ENCODE peak calls at places on chromosomes 4 and X, in six cellular contexts. N is HepG2, E is WTC11, P is GM23338, R is K562, S is GM12878. A is an unnamed sample.

GRCh38 chr4:1199556-1200331 is 27.4 kb upstream of the SPON2 start:
- DNase-seq in E (peak), R (no peak), S (no peak), P (no peak), N (no peak), A (no peak)

GRCh38 chr4:52376107-52376704 is 282.9 kb downstream of the USP46 start:
- DNase-seq in R (peak), E (no peak), N (peak), P (peak), S (no peak), A (no peak)

GRCh38 chrX:119007189-119007770 is 32.9 kb downstream of the LONRF3 start:
- DNase-seq in E (no peak), P (no peak), R (no peak), S (no peak), N (no peak), A (no peak)

GRCh38 chr4:1364217-1364616 is 17.2 kb downstream of the UVSSA start:
- DNase-seq in R (no peak), P (no peak), N (no peak), S (no peak), E (no peak), A (no peak)

GRCh38 chr4:4693258-4693657 is 151.4 kb upstream of the STX18 start:
- DNase-seq in N (peak), P (no peak), E (no peak), S (peak), R (no peak), A (no peak)

GRCh38 chrX:76555269-76555668 is 127.8 kb downstream of the MAGEE1 start:
- DNase-seq in R (no peak), N (no peak), E (no peak), P (no peak), S (no peak), A (no peak)

GRCh38 chr4:53861856-53862610 is 202.4 kb downstream of the CHIC2 start:
- DNase-seq in P (no peak), R (no peak), E (no peak), N (no peak), S (no peak), A (no peak)

GRCh38 chrX:76127341-76127740 is 45.5 kb upstream of the PBDC1 start:
- DNase-seq in E (no peak), P (peak), R (no peak), S (no peak), N (no peak), A (no peak)

GRCh38 chrX:11386001-11386523 is 92.8 kb downstream of the AMELX start:
- DNase-seq in S (no peak), E (no peak), R (no peak), N (no peak), P (no peak), A (no peak)

GRCh38 chr4:30904161-30904560 is 184.0 kb downstream of the PCDH7 start:
- DNase-seq in S (no peak), N (no peak), R (no peak), E (no peak), P (no peak), A (no peak)

GRCh38 chr4:145887241-145887964 is 51.2 kb downstream of the ZNF827 start:
- DNase-seq in E (no peak), N (no peak), S (no peak), P (peak), R (no peak), A (no peak)

GRCh38 chr4:170591076-170591475 is 501.3 kb upstream of the AADAT start:
- DNase-seq in R (no peak), E (no peak), S (no peak), P (peak), N (no peak), A (no peak)

GRCh38 chr4:184475096-184475461 is 729 bp upstream of the IRF2 start:
- DNase-seq in R (peak), S (no peak), N (no peak), E (peak), P (peak), A (no peak)

GRCh38 chrX:10516781-10517322 is 103.5 kb downstream of the MID1 start:
- DNase-seq in P (no peak), N (no peak), S (no peak), R (no peak), E (no peak), A (no peak)

GRCh38 chr4:30181918-30182317 is 538.3 kb upstream of the PCDH7 start:
- DNase-seq in N (no peak), R (no peak), P (no peak), E (no peak), S (no peak), A (no peak)

GRCh38 chr4:124803641-124804040 is 91.1 kb upstream of the ANKRD50 start:
- DNase-seq in E (no peak), S (no peak), P (no peak), N (no peak), R (no peak), A (no peak)

GRCh38 chr4:37584530-37585060 is 101.6 kb downstream of the RELL1 start:
- DNase-seq in P (no peak), E (no peak), R (no peak), N (no peak), S (no peak), A (no peak)

GRCh38 chr4:141810702-141811365 is 174.5 kb downstream of the IL15 start:
- DNase-seq in P (no peak), R (no peak), S (no peak), N (no peak), E (no peak), A (no peak)

GRCh38 chrX:47501226-47502071 is 18.4 kb upstream of the ZNF41 start:
- DNase-seq in R (no peak), N (no peak), E (no peak), S (no peak), P (peak), A (no peak)

GRCh38 chr4:84494518-84494917 is 4.6 kb downstream of the NKX6-1 start:
- DNase-seq in E (no peak), P (no peak), S (no peak), R (no peak), N (no peak), A (no peak)

GRCh38 chr4:75345436-75345835 is 168.8 kb downstream of the RCHY1 start:
- DNase-seq in P (no peak), R (no peak), S (no peak), N (no peak), E (no peak), A (no peak)

GRCh38 chrX:70434352-70434866 is 10.2 kb upstream of the DLG3 start:
- DNase-seq in N (peak), E (peak), S (no peak), P (peak), R (peak), A (peak)

GRCh38 chr4:19382993-19383392 is 868.7 kb upstream of the SLIT2 start:
- DNase-seq in R (no peak), N (no peak), P (no peak), S (no peak), E (no peak), A (no peak)

GRCh38 chr4:149911995-149912394 is 96.4 kb upstream of the IQCM start:
- DNase-seq in E (no peak), R (no peak), N (no peak), P (no peak), S (no peak), A (no peak)

GRCh38 chrX:154046262-154046771 is 26.6 kb upstream of the IRAK1 start:
- DNase-seq in N (no peak), S (no peak), R (no peak), E (no peak), P (no peak), A (no peak)

GRCh38 chr4:113397114-113397701 is 347.8 kb downstream of the ANK2 start:
- DNase-seq in N (no peak), R (no peak), S (no peak), P (no peak), E (no peak), A (no peak)

GRCh38 chrX:150847088-150847487 is 51.4 kb downstream of the CD99L2 start:
- DNase-seq in N (no peak), P (no peak), E (no peak), R (no peak), S (no peak), A (no peak)

GRCh38 chr4:52618795-52619590 is 40.1 kb downstream of the USP46 start:
- DNase-seq in N (no peak), P (no peak), S (no peak), E (no peak), R (no peak), A (no peak)

GRCh38 chr4:242121-242848 is 63.0 kb downstream of the ZNF732 start:
- DNase-seq in R (peak), P (peak), E (peak), S (peak), N (peak), A (peak)

DNA sequence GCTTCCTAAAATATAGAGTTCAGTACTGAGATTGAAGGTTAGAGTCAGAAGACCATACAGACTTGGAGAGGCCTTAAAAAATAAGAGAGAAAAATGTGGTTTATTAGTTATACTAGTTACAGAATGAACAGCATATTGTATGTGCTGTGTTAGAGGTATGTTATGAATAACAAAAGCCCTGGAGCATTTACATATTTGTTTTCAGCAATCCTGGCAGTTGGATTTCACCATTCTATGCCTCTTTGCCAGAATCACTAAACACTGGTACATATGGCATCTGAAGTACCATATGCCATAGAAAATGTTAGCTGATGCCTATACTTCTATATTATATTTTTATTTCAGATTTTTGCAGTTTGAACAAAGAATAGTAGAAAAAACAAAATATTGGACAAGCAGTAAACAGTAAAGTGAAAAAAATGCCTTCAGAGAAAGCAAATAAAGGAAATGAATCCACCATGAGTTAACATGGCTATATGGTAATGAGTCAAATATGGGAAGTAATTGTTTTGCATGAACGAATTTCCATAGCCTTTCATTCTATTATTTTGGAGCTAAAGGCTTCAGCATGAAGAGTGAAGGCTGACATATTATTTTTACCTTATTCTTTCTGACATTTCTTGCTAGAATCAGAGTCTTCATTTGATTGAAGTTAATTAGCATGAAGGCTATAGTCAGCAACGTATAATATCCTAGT is 41.9 kb upstream of the PRDM8 start:
- DNase-seq in E (no peak), S (no peak), P (no peak), R (no peak), N (no peak), A (no peak)
- TF ChIP-seq CREB1 in E (no peak), S (no peak), P (no peak), R (no peak), N (no peak), A (no peak)

DNA sequence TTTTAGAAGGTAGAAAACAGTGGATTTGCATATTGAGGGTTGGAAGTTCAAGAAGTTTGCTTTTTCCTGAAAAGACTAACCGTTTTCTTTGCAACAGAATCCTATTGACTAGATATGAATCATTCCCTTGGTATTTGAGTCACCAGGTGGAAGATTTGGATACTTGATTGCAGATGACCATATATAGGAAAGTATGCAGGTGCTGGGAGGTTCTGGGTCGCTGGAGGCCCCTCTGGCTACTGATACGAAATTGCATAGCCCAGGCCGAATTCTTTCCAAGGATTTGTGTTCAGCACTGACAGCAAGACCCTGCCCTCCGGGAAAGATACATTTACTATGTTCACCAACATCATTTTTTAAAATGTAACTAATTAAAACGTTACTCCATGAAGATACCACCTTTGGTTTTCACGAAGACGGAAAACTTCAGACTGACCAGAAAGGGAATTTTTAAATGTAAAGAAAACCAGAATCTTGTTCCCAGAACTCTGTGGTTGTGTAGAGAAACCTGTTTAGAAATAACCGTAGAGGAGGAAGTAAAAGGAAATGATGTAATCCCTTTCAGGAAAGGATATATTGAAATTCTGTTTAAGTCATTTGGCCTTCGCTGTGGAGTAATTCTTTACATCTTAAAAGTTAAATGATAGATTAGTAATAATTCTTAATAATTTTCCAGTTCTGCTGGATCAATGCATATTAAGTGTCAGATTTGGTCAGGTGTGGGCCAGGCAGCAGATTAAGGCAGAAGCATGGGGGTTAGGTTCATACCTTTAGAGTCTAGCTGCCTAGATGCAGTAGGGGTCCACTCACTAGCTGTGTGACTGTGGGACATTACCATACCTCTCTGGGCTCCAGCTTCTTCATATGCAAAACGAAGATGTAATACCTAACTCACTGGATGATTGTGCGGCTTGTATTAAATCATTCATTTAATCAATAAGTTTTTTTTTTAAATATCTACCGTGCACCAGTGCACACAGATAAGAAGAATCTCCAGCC is 1.1 kb downstream of the ANXA3 start:
- DNase-seq in N (peak), S (no peak), R (no peak), P (peak), E (peak), A (no peak)
- TF ChIP-seq CREB1 in N (no peak), S (no peak), R (no peak), P (no peak), E (no peak), A (no peak)

DNA sequence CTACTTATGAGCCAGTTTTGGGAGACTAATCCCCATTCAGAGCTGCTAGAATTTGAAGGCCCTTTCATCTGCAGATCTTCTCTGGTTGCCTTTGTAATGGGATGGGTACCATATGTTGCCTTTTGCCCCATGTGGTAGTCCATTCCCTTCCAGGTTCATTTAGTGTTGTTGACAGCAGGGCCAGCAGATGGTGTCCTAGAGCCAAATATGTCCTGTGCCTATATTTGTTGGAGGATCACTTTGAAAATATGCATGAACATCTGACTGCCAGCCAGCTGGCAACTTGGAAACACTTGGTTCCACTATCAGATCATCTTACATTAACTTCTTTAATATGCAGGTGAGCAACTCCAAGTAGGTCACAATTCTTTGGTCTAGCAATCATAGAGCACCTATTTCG is 30.4 kb downstream of the CFAP299 start:
- DNase-seq in P (peak), N (peak), R (no peak), E (peak), S (peak), A (peak)
- TF ChIP-seq CREB1 in P (no peak), N (no peak), R (no peak), E (no peak), S (no peak), A (no peak)

GRCh38 chr4:88027611-88028608 is 20.5 kb downstream of the PKD2 start:
- DNase-seq in S (no peak), E (no peak), R (no peak), P (no peak), N (no peak), A (no peak)
- TF ChIP-seq CREB1 in S (no peak), E (no peak), R (no peak), P (no peak), N (no peak), A (no peak)

DNA sequence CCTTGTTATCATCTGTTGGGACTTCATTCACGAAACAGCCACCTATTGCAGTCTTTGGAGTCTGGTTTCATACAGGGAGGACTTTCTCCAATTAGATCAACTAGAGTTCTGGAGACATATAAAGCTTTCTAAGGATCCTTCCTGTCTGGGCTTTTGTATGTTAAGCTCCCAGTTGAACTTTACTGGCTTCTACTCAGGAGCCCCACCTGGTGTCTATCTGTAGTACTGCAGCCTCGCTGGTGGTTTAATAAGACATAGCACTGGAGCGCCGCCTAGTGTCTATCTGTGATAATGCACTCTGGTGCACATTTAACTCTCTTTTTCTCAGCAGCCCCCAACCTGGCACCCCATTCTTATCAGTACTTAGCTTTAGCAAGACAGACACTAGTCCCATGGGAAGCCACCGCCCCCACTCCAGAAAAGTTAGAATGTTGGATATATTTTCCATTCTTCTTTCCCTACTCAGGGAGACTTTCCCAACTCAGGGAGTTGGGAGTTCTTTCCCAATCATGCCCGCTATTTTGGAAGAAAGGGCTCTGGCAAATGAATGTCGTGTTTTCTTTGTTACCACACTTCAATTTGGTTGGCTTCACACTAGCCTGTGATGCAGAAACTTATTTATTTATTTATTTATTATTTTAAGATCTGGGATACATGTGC is 36.9 kb upstream of the SYTL4 start:
- DNase-seq in R (peak), P (peak), S (peak), E (peak), N (peak), A (peak)
- TF ChIP-seq CREB1 in R (no peak), P (no peak), S (no peak), E (no peak), N (no peak), A (no peak)

GRCh38 chrX:107827852-107828251 is 2.2 kb downstream of the MID2 start:
- DNase-seq in S (no peak), R (no peak), E (no peak), P (no peak), N (no peak), A (no peak)

GRCh38 chrX:107825698-107826285 is at the start of gene MID2:
- DNase-seq in P (peak), N (no peak), E (peak), R (no peak), S (no peak), A (peak)

GRCh38 chrX:107823456-107823855 is 2.2 kb upstream of the MID2 start:
- DNase-seq in P (no peak), R (no peak), E (no peak), S (no peak), N (no peak), A (no peak)

GRCh38 chrX:107827137-107827831 is 1.6 kb downstream of the MID2 start:
- DNase-seq in R (no peak), S (no peak), N (no peak), E (no peak), P (no peak), A (no peak)

GRCh38 chrX:107826286-107827136 is 845 bp downstream of the MID2 start:
- DNase-seq in P (peak), S (no peak), N (no peak), R (no peak), E (peak), A (no peak)
- TF ChIP-seq CREB1 in P (no peak), S (no peak), N (no peak), R (no peak), E (no peak), A (no peak)

GRCh38 chrX:40247382-40247781 is 149.6 kb upstream of the BCOR start:
- DNase-seq in N (no peak), E (no peak), R (no peak), P (no peak), S (no peak), A (no peak)

GRCh38 chrX:40245411-40246140 is 147.8 kb upstream of the BCOR start:
- DNase-seq in N (no peak), E (no peak), P (no peak), R (no peak), S (no peak), A (no peak)

GRCh38 chrX:40249582-40249981 is 151.8 kb upstream of the BCOR start:
- DNase-seq in E (no peak), S (no peak), N (no peak), R (no peak), P (no peak), A (no peak)

GRCh38 chrX:40248822-40249221 is 151.1 kb upstream of the BCOR start:
- DNase-seq in N (no peak), P (no peak), E (no peak), R (no peak), S (no peak), A (no peak)

GRCh38 chrX:40247848-40248622 is 150.3 kb upstream of the BCOR start:
- DNase-seq in E (no peak), P (no peak), R (peak), N (no peak), S (no peak), A (no peak)
- TF ChIP-seq CREB1 in E (no peak), P (no peak), R (no peak), N (no peak), S (no peak), A (no peak)

GRCh38 chr4:22440999-22441398 is 74.9 kb downstream of the ADGRA3 start:
- DNase-seq in P (no peak), S (no peak), E (no peak), R (no peak), N (no peak), A (no peak)

GRCh38 chr4:22444813-22445212 is 71.1 kb downstream of the ADGRA3 start:
- DNase-seq in N (no peak), R (no peak), S (no peak), E (no peak), P (no peak), A (no peak)

GRCh38 chr4:22435652-22436051 is 80.2 kb downstream of the ADGRA3 start:
- DNase-seq in E (no peak), N (no peak), S (no peak), P (no peak), R (no peak), A (no peak)

GRCh38 chr4:22442956-22443355 is 72.9 kb downstream of the ADGRA3 start:
- DNase-seq in E (no peak), R (no peak), P (no peak), N (no peak), S (no peak), A (no peak)

DNA sequence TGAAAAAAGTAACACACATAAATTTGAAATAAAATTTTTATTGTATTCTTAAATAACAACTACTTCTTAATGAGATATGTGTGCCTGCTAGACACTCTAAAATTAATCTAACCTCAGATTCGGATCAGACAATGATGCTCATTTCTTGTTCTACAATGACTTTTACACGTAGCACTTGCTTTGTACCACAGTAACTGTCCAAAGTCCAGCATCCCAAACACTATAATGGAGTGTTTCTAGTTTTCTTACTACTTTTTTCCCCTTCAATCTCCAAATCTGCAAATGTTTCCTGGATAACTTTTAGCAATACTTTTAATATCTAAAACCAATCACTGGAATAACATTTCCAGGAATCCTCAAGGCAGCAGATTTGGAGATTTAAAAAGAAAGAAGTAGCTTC is 75.9 kb downstream of the ADGRA3 start:
- DNase-seq in N (no peak), R (no peak), E (no peak), P (no peak), S (no peak), A (no peak)
- TF ChIP-seq CREB1 in N (no peak), R (no peak), E (no peak), P (no peak), S (no peak), A (no peak)

A was measured in H1.